ENCODE peak calls at places on chromosomes 3 and 15, in ten cellular contexts. P is NCI-H1436, C is GM04504, N is H9, S is HTR-8/SVneo, A is lower lobe of right lung, V is ELF-1, D is heart left ventricle, W is activated gamma-delta T cell treated with Interleukin-2 at 50 U/mL for 16 hours, K is Caki2. J is an unnamed sample.

GRCh38 chr3:182323898-182324297 is 469.4 kb upstream of the ATP11B start:
- DNase-seq in P (no peak), C (no peak), N (no peak), S (no peak), A (no peak), V (no peak), D (no peak), W (no peak), K (peak), J (no peak)

GRCh38 chr3:143595456-143596077 is 252.7 kb downstream of the SLC9A9 start:
- DNase-seq in P (no peak), C (no peak), N (no peak), S (no peak), A (no peak), V (no peak), D (no peak), W (no peak), K (no peak), J (no peak)

GRCh38 chr3:94862703-94863102 is 799.8 kb downstream of the NSUN3 start:
- DNase-seq in P (no peak), C (no peak), N (no peak), S (peak), A (no peak), V (peak), D (no peak), W (no peak), K (peak), J (no peak)

GRCh38 chr3:56180433-56180832 is 287.8 kb downstream of the ERC2 start:
- DNase-seq in P (no peak), C (no peak), N (no peak), S (no peak), A (no peak), V (no peak), D (no peak), W (no peak), K (no peak), J (no peak)

GRCh38 chr3:107525101-107525953 is 2.6 kb downstream of the BBX start:
- DNase-seq in P (no peak), C (no peak), N (peak), S (peak), A (peak), V (peak), D (peak), W (peak), K (peak), J (peak)

GRCh38 chr3:172475703-172476102 is 27.4 kb upstream of the GHSR start:
- DNase-seq in P (no peak), C (no peak), N (no peak), S (no peak), A (no peak), V (no peak), D (no peak), W (no peak), K (no peak), J (no peak)

GRCh38 chr3:97927699-97928098 is 44.5 kb downstream of the RIOX2 start:
- DNase-seq in P (no peak), C (peak), N (no peak), S (no peak), A (no peak), V (no peak), D (no peak), W (no peak), K (no peak), J (no peak)

GRCh38 chr15:34116620-34117019 is 14.7 kb downstream of the PGBD4 start:
- DNase-seq in P (no peak), C (no peak), N (no peak), S (peak), A (no peak), V (no peak), D (no peak), W (no peak), K (no peak), J (no peak)

GRCh38 chr3:147381610-147382009 is 24.7 kb downstream of the ZIC4 start:
- DNase-seq in P (no peak), C (no peak), N (no peak), S (no peak), A (no peak), V (no peak), D (no peak), W (no peak), K (no peak), J (no peak)